ENCODE peak calls at places on chromosomes 16 and 17, in six cellular contexts. D is brain microvascular endothelial cell; E is CD8-positive, alpha-beta T cell; K is cardiac muscle cell; F is tibial nerve; B is RWPE1. Z is an unnamed sample.

GRCh38 chr16:69691980-69692911 is 34.1 kb downstream of the NQO1 start:
- DNase-seq in D (peak; percentile 25), F (no peak), E (no peak), K (peak; percentile 19), B (no peak), Z (no peak)

GRCh38 chr16:85858984-85859817 is 39.8 kb upstream of the IRF8 start:
- DNase-seq in K (no peak), E (no peak), B (no peak), D (no peak), F (no peak), Z (no peak)

GRCh38 chr16:52549011-52549692 is 2.2 kb upstream of the TOX3 start:
- DNase-seq in F (no peak), E (no peak), D (peak; percentile 9), K (peak; percentile 11), B (no peak), Z (no peak)

GRCh38 chr17:5582177-5582885 is 2.0 kb downstream of the NLRP1 start:
- DNase-seq in F (no peak), D (no peak), E (no peak), K (no peak), B (no peak), Z (no peak)

GRCh38 chr16:53664724-53665345 is 38.8 kb downstream of the RPGRIP1L start:
- DNase-seq in D (peak; percentile 87), K (peak; percentile 91), B (no peak), E (no peak), F (no peak), Z (no peak)

GRCh38 chr17:66043419-66043818 is 148.5 kb downstream of the CEP112 start:
- DNase-seq in F (no peak), E (no peak), K (no peak), B (no peak), D (no peak), Z (no peak)

GRCh38 chr16:24189941-24190340 is 66.2 kb upstream of the CACNG3 start:
- DNase-seq in K (no peak), B (no peak), E (no peak), D (no peak), F (no peak), Z (no peak)

GRCh38 chr17:79907855-79908254 is 68.6 kb upstream of the CBX4 start:
- DNase-seq in K (peak; percentile 32), F (no peak), B (no peak), E (no peak), D (peak; percentile 57), Z (no peak)

GRCh38 chr17:58889928-58890327 is 134.3 kb downstream of the PPM1E start:
- DNase-seq in D (no peak), B (no peak), K (no peak), E (no peak), F (no peak), Z (no peak)

GRCh38 chr17:83176956-83177583 is 97.7 kb downstream of the METRNL start:
- DNase-seq in E (peak; percentile 38), B (no peak), K (no peak), D (no peak), F (peak; percentile 8), Z (no peak)

GRCh38 chr17:82871056-82871775 is 31.4 kb upstream of the ZNF750 start:
- DNase-seq in F (no peak), D (no peak), K (no peak), B (no peak), E (no peak), Z (no peak)

GRCh38 chr17:27153005-27153404 is 140.9 kb upstream of the WSB1 start:
- DNase-seq in B (no peak), D (no peak), F (no peak), K (no peak), E (no peak), Z (no peak)

GRCh38 chr16:80463303-80463702 is 77.5 kb upstream of the DYNLRB2 start:
- DNase-seq in D (no peak), F (no peak), K (no peak), B (no peak), E (no peak), Z (no peak)

GRCh38 chr16:89925596-89926079 is 2.5 kb downstream of the TUBB3 start:
- DNase-seq in D (no peak), F (no peak), B (no peak), E (no peak), K (no peak), Z (no peak)

GRCh38 chr16:58280846-58281301 is 14.0 kb downstream of the PRSS54 start:
- DNase-seq in D (no peak), F (no peak), E (no peak), B (peak; percentile 71), K (peak; percentile 23), Z (peak; percentile 60)

GRCh38 chr17:16950488-16950887 is 21.4 kb downstream of the TNFRSF13B start:
- DNase-seq in D (no peak), B (no peak), F (no peak), K (no peak), E (peak; percentile 7), Z (no peak)

GRCh38 chr17:78019367-78019975 is 61.0 kb downstream of the TNRC6C start:
- DNase-seq in B (no peak), F (no peak), K (peak; percentile 58), E (no peak), D (no peak), Z (peak; percentile 46)

GRCh38 chr17:74957935-74958549 is 14.5 kb downstream of the HID1 start:
- DNase-seq in D (peak; percentile 51), E (peak; percentile 88), F (peak; percentile 58), B (peak; percentile 78), K (peak; percentile 67), Z (peak; percentile 57)

GRCh38 chr16:50696575-50697420 is 3.4 kb downstream of the NOD2 start:
- DNase-seq in D (peak; percentile 64), K (peak; percentile 79), B (peak; percentile 79), E (no peak), F (peak; percentile 73), Z (peak; percentile 97)

GRCh38 chr17:13346081-13346533 is 255.6 kb downstream of the HS3ST3A1 start:
- DNase-seq in B (peak; percentile 51), D (peak; percentile 98), K (peak; percentile 97), F (no peak), E (no peak), Z (peak; percentile 99)

GRCh38 chr16:30377050-30377811 is 2.6 kb downstream of the MYL11 start:
- DNase-seq in D (no peak), K (no peak), E (no peak), B (no peak), F (no peak), Z (no peak)

GRCh38 chr17:28615260-28615940 is 1.4 kb upstream of the RSKR start:
- DNase-seq in E (no peak), D (no peak), F (no peak), K (no peak), B (no peak), Z (no peak)

GRCh38 chr17:50501054-50501453 is 7.2 kb upstream of the MYCBPAP start:
- DNase-seq in E (no peak), B (no peak), D (peak; percentile 20), K (peak; percentile 31), F (no peak), Z (peak; percentile 59)
- TF ChIP-seq CTCF in E (peak; percentile 44), B (peak; percentile 54), D (peak; percentile 68), K (peak; percentile 47), F (peak; percentile 13), Z (peak; percentile 31)

DNA sequence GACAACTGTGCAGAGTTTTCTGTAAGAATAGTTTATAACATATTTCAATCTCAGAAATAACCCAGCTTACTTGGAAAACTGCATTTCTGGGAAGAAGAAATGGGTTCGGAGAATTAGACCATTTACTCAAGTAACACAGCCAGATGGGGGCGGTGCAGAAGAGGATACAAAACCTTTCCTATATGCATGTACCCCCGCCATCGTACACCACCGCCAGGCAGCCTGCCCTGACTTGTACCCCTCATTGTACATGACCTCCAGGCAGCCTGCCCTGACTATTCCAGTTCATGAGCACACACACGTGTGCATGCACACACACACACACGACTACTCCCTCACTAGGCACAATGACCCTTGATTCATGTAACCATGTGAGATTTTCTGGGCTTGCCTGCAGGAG is 154.0 kb downstream of the C16orf78 start:
- DNase-seq in B (no peak), K (peak; percentile 14), E (no peak), D (no peak), F (no peak), Z (no peak)
- TF ChIP-seq CTCF in B (no peak), K (no peak), E (no peak), D (no peak), F (no peak), Z (no peak)

GRCh38 chr16:1923299-1924034 is 5.3 kb upstream of the HS3ST6 start:
- DNase-seq in D (no peak), F (no peak), K (peak; percentile 43), B (peak; percentile 60), E (no peak), Z (peak; percentile 39)
- TF ChIP-seq CTCF in D (peak; percentile 49), F (no peak), K (peak; percentile 47), B (peak; percentile 61), E (peak; percentile 31), Z (no peak)

DNA sequence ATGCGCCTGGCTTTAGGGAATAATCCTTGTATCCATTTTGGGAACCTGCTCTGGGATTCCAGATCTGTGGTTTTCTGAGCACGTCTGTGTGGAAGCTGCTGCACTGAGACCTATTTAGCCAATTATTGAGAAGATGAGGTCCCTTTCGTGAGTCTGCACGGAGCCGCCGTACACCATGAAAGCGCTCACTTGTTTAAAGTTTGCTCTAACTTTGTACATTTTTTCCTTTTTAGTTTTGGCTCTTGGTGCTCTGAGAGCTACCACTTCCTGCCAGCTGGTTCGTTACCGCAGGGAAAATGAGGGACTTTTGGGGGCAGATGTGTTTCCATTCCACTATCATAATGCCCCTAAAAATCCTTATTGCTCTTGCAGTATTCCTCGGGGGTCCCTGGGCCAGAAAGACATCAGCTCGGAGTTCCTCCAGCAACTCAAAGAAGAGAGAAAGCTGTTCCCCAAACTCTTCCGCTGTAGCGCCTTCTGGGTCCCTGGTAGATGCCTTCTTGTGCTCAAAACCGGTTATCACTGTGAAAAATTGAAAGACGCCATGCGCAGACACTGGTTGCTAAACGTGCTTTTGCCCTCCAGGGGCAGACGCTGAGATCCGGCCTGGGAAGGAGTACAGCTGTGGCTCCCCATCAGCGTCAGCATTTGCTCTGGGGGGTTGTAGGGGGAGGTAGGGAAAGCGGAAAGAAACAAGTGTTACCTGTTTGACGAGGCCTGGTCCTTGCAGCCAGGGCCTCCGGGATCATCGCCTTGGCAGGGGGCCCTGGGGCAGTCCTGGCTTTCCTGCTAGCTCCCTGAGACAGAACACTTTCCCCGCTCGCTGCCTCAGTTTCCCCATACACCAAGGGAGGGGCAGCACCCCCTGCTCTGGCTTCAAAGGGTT is 238.1 kb downstream of the MRTFB start:
- DNase-seq in E (peak; percentile 63), K (no peak), D (no peak), B (peak; percentile 77), F (no peak), Z (no peak)
- TF ChIP-seq CTCF in E (no peak), K (peak; percentile 8), D (peak; percentile 38), B (no peak), F (no peak), Z (no peak)

GRCh38 chr17:38870259-38871165 is 654 bp downstream of the LASP1 start:
- DNase-seq in D (no peak), K (peak; percentile 67), B (peak; percentile 69), F (peak; percentile 74), E (peak; percentile 81), Z (peak; percentile 61)

GRCh38 chr17:38869647-38870258 is at the start of gene LASP1:
- DNase-seq in D (peak; percentile 76), K (peak; percentile 93), B (peak; percentile 91), E (peak; percentile 96), F (peak; percentile 85), Z (peak; percentile 84)

GRCh38 chr17:38867179-38867994 is 2.5 kb upstream of the LASP1 start:
- DNase-seq in K (peak; percentile 71), E (peak; percentile 79), F (no peak), D (peak; percentile 76), B (no peak), Z (peak; percentile 69)

GRCh38 chr17:38868095-38868967 is 1.5 kb upstream of the LASP1 start:
- DNase-seq in B (no peak), F (peak; percentile 56), E (no peak), K (peak; percentile 80), D (peak; percentile 54), Z (no peak)

GRCh38 chr17:38868968-38869646 is 751 bp upstream of the LASP1 start:
- DNase-seq in B (peak; percentile 85), D (peak; percentile 93), F (peak; percentile 93), E (peak; percentile 92), K (peak; percentile 90), Z (peak; percentile 87)
- TF ChIP-seq CTCF in B (peak; percentile 64), D (peak; percentile 39), F (peak; percentile 13), E (no peak), K (peak; percentile 37), Z (no peak)